ENCODE peak calls at places on chromosomes 12 and 14, in seven cellular contexts. U, D, L, E, P, R and Z are unnamed samples. For H3K4me1, the result is how much of the 10 kb centered on the place peaks cover.

GRCh38 chr12:83121886-83122622 is 435.3 kb downstream of the TMTC2 start:
- DNase-seq in U (no peak), D (no peak), L (no peak), E (no peak), P (no peak), R (no peak), Z (no peak)

GRCh38 chr14:25041484-25041883 is 8.5 kb downstream of the STXBP6 start:
- DNase-seq in U (no peak), D (no peak), L (no peak), E (no peak), P (no peak), R (no peak), Z (no peak)

GRCh38 chr12:13200841-13201240 is 4.3 kb downstream of the EMP1 start:
- DNase-seq in U (no peak), D (no peak), L (no peak), E (no peak), P (no peak), R (no peak), Z (no peak)

GRCh38 chr14:22998324-22999012 is 11.5 kb downstream of the C14orf93 start:
- DNase-seq in U (no peak), D (no peak), L (no peak), E (no peak), P (no peak), R (no peak), Z (no peak)

GRCh38 chr12:107385518-107385917 is 292.2 kb upstream of the CRY1 start:
- DNase-seq in U (no peak), D (no peak), L (no peak), E (no peak), P (no peak), R (no peak), Z (no peak)

GRCh38 chr12:25884024-25884919 is 74.2 kb upstream of the RASSF8 start:
- DNase-seq in U (no peak), D (no peak), L (no peak), E (no peak), P (no peak), R (no peak), Z (no peak)

GRCh38 chr12:96907681-96908163 is 665 bp downstream of the NEDD1 start:
- DNase-seq in U (peak), D (peak), L (no peak), E (peak), P (peak), R (peak), Z (no peak)

GRCh38 chr12:7045913-7046312 is 14.6 kb upstream of the C1S start:
- DNase-seq in U (no peak), D (no peak), L (no peak), E (no peak), P (no peak), R (no peak), Z (no peak)

GRCh38 chr12:64820593-64820992 is 3.9 kb upstream of the TBC1D30 start:
- DNase-seq in U (no peak), D (no peak), L (no peak), E (no peak), P (no peak), R (no peak), Z (no peak)

GRCh38 chr14:95183532-95184412 is 26.4 kb upstream of the DICER1 start:
- DNase-seq in U (no peak), D (no peak), L (no peak), E (no peak), P (no peak), R (no peak), Z (no peak)

GRCh38 chr12:50749459-50749882 is 14.4 kb upstream of the ATF1 start:
- DNase-seq in U (no peak), D (no peak), L (no peak), E (no peak), P (no peak), R (no peak), Z (no peak)

GRCh38 chr14:103353391-103353790 is 19.4 kb downstream of the EIF5 start:
- DNase-seq in U (no peak), D (no peak), L (no peak), E (no peak), P (no peak), R (no peak), Z (no peak)

GRCh38 chr12:70994217-70994788 is 73.8 kb upstream of the PTPRR start:
- DNase-seq in U (peak), D (no peak), L (no peak), E (peak), P (no peak), R (no peak), Z (no peak)

GRCh38 chr12:91142184-91142583 is 30.9 kb upstream of the LUM start:
- DNase-seq in U (no peak), D (no peak), L (peak), E (peak), P (no peak), R (peak), Z (no peak)

GRCh38 chr12:77995436-77996167 is 164.9 kb downstream of the NAV3 start:
- DNase-seq in U (no peak), D (no peak), L (no peak), E (peak), P (no peak), R (no peak), Z (no peak)

GRCh38 chr12:91687052-91688017 is 458.3 kb downstream of the BTG1 start:
- DNase-seq in U (no peak), D (no peak), L (no peak), E (no peak), P (no peak), R (no peak), Z (no peak)

GRCh38 chr12:51392556-51393237 is 1.5 kb upstream of the GALNT6 start:
- DNase-seq in U (no peak), D (no peak), L (no peak), E (no peak), P (no peak), R (no peak), Z (no peak)

GRCh38 chr14:75522224-75522764 is at the start of gene BATF:
- DNase-seq in U (peak), D (peak), L (no peak), E (no peak), P (peak), R (no peak), Z (no peak)

DNA sequence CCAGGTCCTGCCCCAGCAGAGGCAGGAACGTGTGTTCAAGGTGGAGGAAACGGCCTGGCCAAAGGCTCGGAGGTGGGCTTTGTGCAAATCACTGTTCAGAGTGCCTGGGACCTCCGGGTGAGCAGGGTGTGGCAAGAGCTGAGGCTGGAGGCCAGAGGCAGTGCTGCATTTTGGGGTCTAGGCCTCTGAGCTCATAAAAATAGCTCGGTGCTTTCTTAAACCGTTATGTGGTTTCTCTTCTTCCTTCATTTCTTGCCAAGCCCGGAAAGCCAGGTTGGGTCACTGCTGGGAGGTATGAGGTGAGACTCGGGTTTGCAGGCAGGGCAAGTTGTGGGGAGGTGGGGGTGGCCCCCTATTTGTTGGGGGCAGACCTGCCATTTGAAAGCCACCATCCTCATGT is 178.8 kb upstream of the MYL2 start:
- DNase-seq in U (no peak), D (no peak), L (no peak), E (no peak), P (no peak), R (no peak), Z (no peak)
- H3K27ac ChIP-seq in U (no peak), D (no peak), L (no peak), E (no peak), P (no peak), R (no peak), Z (no peak)

GRCh38 chr14:21099596-21099985 is 1.1 kb upstream of the ZNF219 start:
- DNase-seq in U (no peak), D (no peak), L (no peak), E (no peak), P (no peak), R (no peak), Z (no peak)

GRCh38 chr14:21096889-21097615 is 1.4 kb downstream of the ZNF219 start:
- DNase-seq in U (no peak), D (no peak), L (no peak), E (no peak), P (no peak), R (no peak), Z (no peak)

GRCh38 chr14:21097616-21098133 is 780 bp downstream of the ZNF219 start:
- DNase-seq in U (no peak), D (peak), L (no peak), E (no peak), P (no peak), R (peak), Z (no peak)

GRCh38 chr14:21098892-21099595 is 589 bp upstream of the ZNF219 start:
- DNase-seq in U (no peak), D (no peak), L (no peak), E (no peak), P (no peak), R (peak), Z (no peak)

DNA sequence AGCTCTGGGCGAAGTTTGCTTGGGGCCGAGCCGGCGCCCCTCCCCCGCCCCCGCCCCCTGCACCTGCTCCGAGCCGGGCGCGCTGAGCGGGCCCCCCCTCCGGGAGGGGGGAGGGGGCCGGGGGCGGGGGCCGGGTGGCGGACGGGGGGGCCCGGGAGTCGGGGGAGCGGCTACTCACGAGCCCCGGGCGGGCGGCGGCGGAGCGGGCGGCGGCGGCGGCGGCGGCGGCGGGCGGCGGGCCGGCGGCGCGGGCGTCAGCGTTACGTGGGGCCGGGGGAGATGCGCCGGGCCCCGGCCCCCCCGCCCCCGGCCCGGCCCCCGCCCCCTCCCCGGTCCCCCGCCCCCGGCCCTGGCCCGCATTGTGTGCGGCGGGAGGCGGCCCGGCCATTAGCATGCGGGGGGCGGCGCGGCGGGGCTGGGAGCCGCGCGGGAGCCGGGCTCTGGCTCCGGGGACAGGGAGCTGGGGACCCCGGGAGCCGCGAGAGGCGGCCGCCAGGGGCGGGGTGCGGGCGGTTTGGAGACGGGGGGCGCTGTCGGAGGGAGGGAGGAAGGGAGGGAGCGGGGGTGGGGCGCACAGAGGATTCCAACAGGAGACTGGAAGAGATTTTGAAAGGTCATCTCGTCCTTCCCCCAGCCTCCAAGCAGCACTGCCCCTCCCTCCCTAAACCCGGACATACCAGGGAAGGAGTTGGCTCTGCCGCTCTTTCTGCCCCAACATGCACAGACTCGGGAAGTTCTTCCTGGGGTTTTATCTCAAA is at the start of gene ZNF219:
- DNase-seq in U (peak), D (peak), L (peak), E (peak), P (no peak), R (peak), Z (no peak)
- H3K4me1 ChIP-seq in U (under half), D (under half), L (under half), E (under half), P (under half), R (under half), Z (under half)

GRCh38 chr14:93036652-93037341 is 78.9 kb downstream of the ITPK1 start:
- DNase-seq in U (no peak), D (no peak), L (no peak), E (no peak), P (no peak), R (no peak), Z (no peak)
- H3K27ac ChIP-seq in U (peak), D (peak), L (peak), E (no peak), P (no peak), R (peak), Z (peak)

DNA sequence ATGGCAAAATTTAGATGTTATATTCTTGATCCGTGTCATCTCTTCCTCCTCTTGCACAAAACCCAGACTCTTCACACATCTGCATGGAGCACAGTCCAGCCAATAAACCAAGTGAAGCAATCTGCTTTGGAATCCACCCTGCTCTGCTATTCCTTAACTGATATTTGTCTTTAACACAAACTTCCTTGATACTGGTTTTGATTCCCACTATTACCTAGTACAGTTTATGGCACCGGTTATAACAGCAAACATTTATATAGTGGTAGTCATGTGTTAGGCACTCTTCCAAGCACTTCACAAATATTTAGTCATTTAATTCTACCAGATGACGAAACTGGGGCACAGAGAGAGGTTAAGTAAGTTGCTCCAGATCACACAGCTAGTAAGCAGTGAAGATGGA is 12.5 kb downstream of the STYK1 start:
- DNase-seq in U (no peak), D (peak), L (no peak), E (peak), P (no peak), R (no peak), Z (no peak)
- H3K4me1 ChIP-seq in U (under half), D (under half), L (under half), E (under half), P (under half), R (under half), Z (under half)

GRCh38 chr12:32569256-32569655 is 109.8 kb upstream of the DNM1L start:
- DNase-seq in U (no peak), D (no peak), L (no peak), E (no peak), P (no peak), R (no peak), Z (no peak)
- H3K27ac ChIP-seq in U (peak), D (no peak), L (no peak), E (peak), P (no peak), R (no peak), Z (peak)

GRCh38 chr12:122889658-122890561 is 6.0 kb downstream of the VPS37B start:
- DNase-seq in U (no peak), D (no peak), L (no peak), E (no peak), P (no peak), R (no peak), Z (no peak)

GRCh38 chr12:122886161-122886560 is 9.8 kb downstream of the VPS37B start:
- DNase-seq in U (no peak), D (no peak), L (no peak), E (no peak), P (no peak), R (no peak), Z (no peak)

GRCh38 chr12:122888232-122888752 is 7.6 kb downstream of the VPS37B start:
- DNase-seq in U (no peak), D (peak), L (no peak), E (peak), P (peak), R (peak), Z (peak)

GRCh38 chr12:122886851-122887816 is 8.8 kb downstream of the VPS37B start:
- DNase-seq in U (no peak), D (no peak), L (no peak), E (peak), P (no peak), R (no peak), Z (no peak)

DNA sequence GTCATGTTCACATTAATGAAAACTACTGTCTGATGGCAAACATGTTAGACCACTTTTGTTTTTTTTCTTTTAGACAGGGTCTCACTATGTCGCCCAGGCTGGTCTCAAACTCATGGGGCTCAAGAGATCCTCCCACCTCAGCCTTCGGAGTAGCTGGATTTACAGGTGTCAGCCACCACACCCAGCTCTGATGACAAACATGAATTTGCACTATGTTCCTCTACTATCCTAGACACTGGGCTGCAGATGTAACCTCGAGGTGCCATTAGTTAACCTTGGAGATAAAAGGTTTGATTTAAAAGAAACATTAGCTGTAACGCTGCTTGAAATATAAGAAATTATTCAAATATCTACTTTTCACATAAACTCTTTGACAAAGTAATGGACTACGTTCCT is 8.1 kb downstream of the VPS37B start:
- DNase-seq in U (no peak), D (no peak), L (no peak), E (no peak), P (no peak), R (no peak), Z (no peak)
- H3K4me1 ChIP-seq in U (half or more), D (under half), L (under half), E (under half), P (half or more), R (half or more), Z (half or more)

GRCh38 chr12:131229426-131230339 is 276.0 kb downstream of the ADGRD1 start:
- DNase-seq in U (no peak), D (no peak), L (peak), E (no peak), P (no peak), R (peak), Z (no peak)
- H3K27ac ChIP-seq in U (peak), D (no peak), L (peak), E (no peak), P (no peak), R (no peak), Z (no peak)